ENCODE peak calls at places on chromosome 15, in seven cellular contexts. One of them, this sample, is unnamed.

GRCh38 chr15:43920815-43921214 is 94.0 kb downstream of the WDR76 start:
- DNase-seq in effector CD4-positive, alpha-beta T cell: no peak
- DNase-seq in tibial artery: no peak
- DNase-seq in stimulated activated CD4-positive, alpha-beta T cell treated with anti-CD3 and anti-CD28 coated beads, TNF-alpha, amount 100 ng/mL, for 4 hours: no peak
- DNase-seq in ovary: no peak
- DNase-seq in sciatic nerve: no peak
- DNase-seq in NCI-H82: peak; percentile 30
- DNase-seq in this sample: no peak

GRCh38 chr15:52527196-52527897 is 1.3 kb downstream of the MYO5A start:
- DNase-seq in effector CD4-positive, alpha-beta T cell: no peak
- DNase-seq in tibial artery: no peak
- DNase-seq in stimulated activated CD4-positive, alpha-beta T cell treated with anti-CD3 and anti-CD28 coated beads, TNF-alpha, amount 100 ng/mL, for 4 hours: no peak
- DNase-seq in ovary: no peak
- DNase-seq in sciatic nerve: no peak
- DNase-seq in NCI-H82: no peak
- DNase-seq in this sample: no peak

GRCh38 chr15:28889346-28889745 is 3.6 kb downstream of the APBA2 start:
- DNase-seq in effector CD4-positive, alpha-beta T cell: no peak
- DNase-seq in tibial artery: no peak
- DNase-seq in stimulated activated CD4-positive, alpha-beta T cell treated with anti-CD3 and anti-CD28 coated beads, TNF-alpha, amount 100 ng/mL, for 4 hours: no peak
- DNase-seq in ovary: no peak
- DNase-seq in sciatic nerve: no peak
- DNase-seq in NCI-H82: peak; percentile 11
- DNase-seq in this sample: no peak

GRCh38 chr15:29942144-29942543 is 119.9 kb upstream of the TJP1 start:
- DNase-seq in effector CD4-positive, alpha-beta T cell: no peak
- DNase-seq in tibial artery: no peak
- DNase-seq in stimulated activated CD4-positive, alpha-beta T cell treated with anti-CD3 and anti-CD28 coated beads, TNF-alpha, amount 100 ng/mL, for 4 hours: no peak
- DNase-seq in ovary: no peak
- DNase-seq in sciatic nerve: no peak
- DNase-seq in NCI-H82: peak; percentile 13
- DNase-seq in this sample: no peak

GRCh38 chr15:48486228-48486627 is 155.0 kb downstream of the DUT start:
- DNase-seq in effector CD4-positive, alpha-beta T cell: no peak
- DNase-seq in tibial artery: no peak
- DNase-seq in stimulated activated CD4-positive, alpha-beta T cell treated with anti-CD3 and anti-CD28 coated beads, TNF-alpha, amount 100 ng/mL, for 4 hours: no peak
- DNase-seq in ovary: no peak
- DNase-seq in sciatic nerve: no peak
- DNase-seq in NCI-H82: no peak
- DNase-seq in this sample: no peak

GRCh38 chr15:91199511-91199910 is 99.5 kb downstream of the SV2B start:
- DNase-seq in effector CD4-positive, alpha-beta T cell: no peak
- DNase-seq in tibial artery: no peak
- DNase-seq in stimulated activated CD4-positive, alpha-beta T cell treated with anti-CD3 and anti-CD28 coated beads, TNF-alpha, amount 100 ng/mL, for 4 hours: no peak
- DNase-seq in ovary: no peak
- DNase-seq in sciatic nerve: no peak
- DNase-seq in NCI-H82: no peak
- DNase-seq in this sample: no peak

GRCh38 chr15:66171891-66172290 is 81.7 kb downstream of the MEGF11 start:
- DNase-seq in effector CD4-positive, alpha-beta T cell: no peak
- DNase-seq in tibial artery: no peak
- DNase-seq in stimulated activated CD4-positive, alpha-beta T cell treated with anti-CD3 and anti-CD28 coated beads, TNF-alpha, amount 100 ng/mL, for 4 hours: no peak
- DNase-seq in ovary: no peak
- DNase-seq in sciatic nerve: no peak
- DNase-seq in NCI-H82: peak; percentile 48
- DNase-seq in this sample: no peak

GRCh38 chr15:75815811-75816719 is 27.2 kb upstream of the UBE2Q2 start:
- DNase-seq in effector CD4-positive, alpha-beta T cell: no peak
- DNase-seq in tibial artery: no peak
- DNase-seq in stimulated activated CD4-positive, alpha-beta T cell treated with anti-CD3 and anti-CD28 coated beads, TNF-alpha, amount 100 ng/mL, for 4 hours: no peak
- DNase-seq in ovary: no peak
- DNase-seq in sciatic nerve: no peak
- DNase-seq in NCI-H82: no peak
- DNase-seq in this sample: no peak

GRCh38 chr15:71813723-71814470 is 3.5 kb downstream of the NR2E3 start:
- DNase-seq in effector CD4-positive, alpha-beta T cell: no peak
- DNase-seq in tibial artery: no peak
- DNase-seq in stimulated activated CD4-positive, alpha-beta T cell treated with anti-CD3 and anti-CD28 coated beads, TNF-alpha, amount 100 ng/mL, for 4 hours: no peak
- DNase-seq in ovary: no peak
- DNase-seq in sciatic nerve: no peak
- DNase-seq in NCI-H82: no peak
- DNase-seq in this sample: no peak

GRCh38 chr15:69760263-69760855 is 307.7 kb downstream of the RPLP1 start:
- DNase-seq in effector CD4-positive, alpha-beta T cell: no peak
- DNase-seq in tibial artery: peak; percentile 35
- DNase-seq in stimulated activated CD4-positive, alpha-beta T cell treated with anti-CD3 and anti-CD28 coated beads, TNF-alpha, amount 100 ng/mL, for 4 hours: no peak
- DNase-seq in ovary: no peak
- DNase-seq in sciatic nerve: no peak
- DNase-seq in NCI-H82: no peak
- DNase-seq in this sample: no peak

GRCh38 chr15:67746450-67746849 is 78.9 kb upstream of the SKOR1 start:
- DNase-seq in effector CD4-positive, alpha-beta T cell: no peak
- DNase-seq in tibial artery: no peak
- DNase-seq in stimulated activated CD4-positive, alpha-beta T cell treated with anti-CD3 and anti-CD28 coated beads, TNF-alpha, amount 100 ng/mL, for 4 hours: no peak
- DNase-seq in ovary: no peak
- DNase-seq in sciatic nerve: no peak
- DNase-seq in NCI-H82: no peak
- DNase-seq in this sample: no peak

GRCh38 chr15:40930430-40931299 is 1.5 kb downstream of the DLL4 start:
- DNase-seq in effector CD4-positive, alpha-beta T cell: no peak
- DNase-seq in tibial artery: no peak
- DNase-seq in stimulated activated CD4-positive, alpha-beta T cell treated with anti-CD3 and anti-CD28 coated beads, TNF-alpha, amount 100 ng/mL, for 4 hours: no peak
- DNase-seq in ovary: no peak
- DNase-seq in sciatic nerve: no peak
- DNase-seq in NCI-H82: peak; percentile 77
- DNase-seq in this sample: no peak

GRCh38 chr15:26697913-26698312 is 75.0 kb downstream of the GABRB3 start:
- DNase-seq in effector CD4-positive, alpha-beta T cell: no peak
- DNase-seq in tibial artery: no peak
- DNase-seq in stimulated activated CD4-positive, alpha-beta T cell treated with anti-CD3 and anti-CD28 coated beads, TNF-alpha, amount 100 ng/mL, for 4 hours: no peak
- DNase-seq in ovary: no peak
- DNase-seq in sciatic nerve: no peak
- DNase-seq in NCI-H82: peak; percentile 70
- DNase-seq in this sample: no peak

GRCh38 chr15:57946491-57947048 is 118.9 kb downstream of the ALDH1A2 start:
- DNase-seq in effector CD4-positive, alpha-beta T cell: no peak
- DNase-seq in tibial artery: no peak
- DNase-seq in stimulated activated CD4-positive, alpha-beta T cell treated with anti-CD3 and anti-CD28 coated beads, TNF-alpha, amount 100 ng/mL, for 4 hours: no peak
- DNase-seq in ovary: no peak
- DNase-seq in sciatic nerve: no peak
- DNase-seq in NCI-H82: no peak
- DNase-seq in this sample: no peak

GRCh38 chr15:100297812-100298211 is 44.0 kb downstream of the ADAMTS17 start:
- DNase-seq in effector CD4-positive, alpha-beta T cell: no peak
- DNase-seq in tibial artery: no peak
- DNase-seq in stimulated activated CD4-positive, alpha-beta T cell treated with anti-CD3 and anti-CD28 coated beads, TNF-alpha, amount 100 ng/mL, for 4 hours: no peak
- DNase-seq in ovary: no peak
- DNase-seq in sciatic nerve: no peak
- DNase-seq in NCI-H82: no peak
- DNase-seq in this sample: no peak

GRCh38 chr15:72970965-72971746 is 81.1 kb upstream of the NEO1 start:
- DNase-seq in effector CD4-positive, alpha-beta T cell: no peak
- DNase-seq in tibial artery: no peak
- DNase-seq in stimulated activated CD4-positive, alpha-beta T cell treated with anti-CD3 and anti-CD28 coated beads, TNF-alpha, amount 100 ng/mL, for 4 hours: no peak
- DNase-seq in ovary: no peak
- DNase-seq in sciatic nerve: no peak
- DNase-seq in NCI-H82: peak; percentile 16
- DNase-seq in this sample: no peak

GRCh38 chr15:55858661-55859060 is 115.7 kb upstream of the PRTG start:
- DNase-seq in effector CD4-positive, alpha-beta T cell: no peak
- DNase-seq in tibial artery: no peak
- DNase-seq in stimulated activated CD4-positive, alpha-beta T cell treated with anti-CD3 and anti-CD28 coated beads, TNF-alpha, amount 100 ng/mL, for 4 hours: no peak
- DNase-seq in ovary: no peak
- DNase-seq in sciatic nerve: no peak
- DNase-seq in NCI-H82: no peak
- DNase-seq in this sample: no peak

GRCh38 chr15:80856809-80857377 is 77.7 kb downstream of the CEMIP start:
- DNase-seq in effector CD4-positive, alpha-beta T cell: no peak
- DNase-seq in tibial artery: no peak
- DNase-seq in stimulated activated CD4-positive, alpha-beta T cell treated with anti-CD3 and anti-CD28 coated beads, TNF-alpha, amount 100 ng/mL, for 4 hours: no peak
- DNase-seq in ovary: peak; percentile 44
- DNase-seq in sciatic nerve: no peak
- DNase-seq in NCI-H82: no peak
- DNase-seq in this sample: no peak

GRCh38 chr15:91308209-91308608 is 208.2 kb downstream of the SV2B start:
- DNase-seq in effector CD4-positive, alpha-beta T cell: no peak
- DNase-seq in tibial artery: no peak
- DNase-seq in stimulated activated CD4-positive, alpha-beta T cell treated with anti-CD3 and anti-CD28 coated beads, TNF-alpha, amount 100 ng/mL, for 4 hours: no peak
- DNase-seq in ovary: no peak
- DNase-seq in sciatic nerve: no peak
- DNase-seq in NCI-H82: no peak
- DNase-seq in this sample: no peak

GRCh38 chr15:51751687-51752683 is 588 bp downstream of the TMOD2 start:
- DNase-seq in effector CD4-positive, alpha-beta T cell: no peak
- DNase-seq in tibial artery: no peak
- DNase-seq in stimulated activated CD4-positive, alpha-beta T cell treated with anti-CD3 and anti-CD28 coated beads, TNF-alpha, amount 100 ng/mL, for 4 hours: no peak
- DNase-seq in ovary: peak; percentile 23
- DNase-seq in sciatic nerve: peak; percentile 68
- DNase-seq in NCI-H82: peak; percentile 66
- DNase-seq in this sample: no peak

GRCh38 chr15:99507732-99508571 is 57.8 kb upstream of the MEF2A start:
- DNase-seq in effector CD4-positive, alpha-beta T cell: no peak
- DNase-seq in tibial artery: peak; percentile 41
- DNase-seq in stimulated activated CD4-positive, alpha-beta T cell treated with anti-CD3 and anti-CD28 coated beads, TNF-alpha, amount 100 ng/mL, for 4 hours: no peak
- DNase-seq in ovary: peak; percentile 58
- DNase-seq in sciatic nerve: no peak
- DNase-seq in NCI-H82: no peak
- DNase-seq in this sample: no peak

GRCh38 chr15:87623832-87624231 is 632.7 kb downstream of the NTRK3 start:
- DNase-seq in effector CD4-positive, alpha-beta T cell: no peak
- DNase-seq in tibial artery: no peak
- DNase-seq in stimulated activated CD4-positive, alpha-beta T cell treated with anti-CD3 and anti-CD28 coated beads, TNF-alpha, amount 100 ng/mL, for 4 hours: no peak
- DNase-seq in ovary: no peak
- DNase-seq in sciatic nerve: no peak
- DNase-seq in NCI-H82: peak; percentile 51
- DNase-seq in this sample: no peak

GRCh38 chr15:49624046-49624445 is 3.2 kb downstream of the DTWD1 start:
- DNase-seq in effector CD4-positive, alpha-beta T cell: no peak
- DNase-seq in tibial artery: no peak
- DNase-seq in stimulated activated CD4-positive, alpha-beta T cell treated with anti-CD3 and anti-CD28 coated beads, TNF-alpha, amount 100 ng/mL, for 4 hours: no peak
- DNase-seq in ovary: no peak
- DNase-seq in sciatic nerve: no peak
- DNase-seq in NCI-H82: no peak
- DNase-seq in this sample: no peak

GRCh38 chr15:39998511-39998910 is 40.5 kb downstream of the SRP14 start:
- DNase-seq in effector CD4-positive, alpha-beta T cell: no peak
- DNase-seq in tibial artery: no peak
- DNase-seq in stimulated activated CD4-positive, alpha-beta T cell treated with anti-CD3 and anti-CD28 coated beads, TNF-alpha, amount 100 ng/mL, for 4 hours: no peak
- DNase-seq in ovary: no peak
- DNase-seq in sciatic nerve: no peak
- DNase-seq in NCI-H82: no peak
- DNase-seq in this sample: no peak

GRCh38 chr15:67947254-67948039 is 106.7 kb upstream of the PIAS1 start:
- DNase-seq in effector CD4-positive, alpha-beta T cell: no peak
- DNase-seq in tibial artery: no peak
- DNase-seq in stimulated activated CD4-positive, alpha-beta T cell treated with anti-CD3 and anti-CD28 coated beads, TNF-alpha, amount 100 ng/mL, for 4 hours: no peak
- DNase-seq in ovary: no peak
- DNase-seq in sciatic nerve: no peak
- DNase-seq in NCI-H82: no peak
- DNase-seq in this sample: no peak

GRCh38 chr15:101808201-101808600 is 3.8 kb upstream of the OR4F15 start:
- DNase-seq in effector CD4-positive, alpha-beta T cell: no peak
- DNase-seq in tibial artery: no peak
- DNase-seq in stimulated activated CD4-positive, alpha-beta T cell treated with anti-CD3 and anti-CD28 coated beads, TNF-alpha, amount 100 ng/mL, for 4 hours: no peak
- DNase-seq in ovary: no peak
- DNase-seq in sciatic nerve: no peak
- DNase-seq in NCI-H82: no peak
- DNase-seq in this sample: no peak

GRCh38 chr15:31346367-31347066 is 19.9 kb downstream of the KLF13 start:
- DNase-seq in effector CD4-positive, alpha-beta T cell: no peak
- DNase-seq in tibial artery: no peak
- DNase-seq in stimulated activated CD4-positive, alpha-beta T cell treated with anti-CD3 and anti-CD28 coated beads, TNF-alpha, amount 100 ng/mL, for 4 hours: no peak
- DNase-seq in ovary: no peak
- DNase-seq in sciatic nerve: no peak
- DNase-seq in NCI-H82: no peak
- DNase-seq in this sample: no peak

GRCh38 chr15:67680645-67681044 is 138.1 kb downstream of the MAP2K5 start:
- DNase-seq in effector CD4-positive, alpha-beta T cell: no peak
- DNase-seq in tibial artery: no peak
- DNase-seq in stimulated activated CD4-positive, alpha-beta T cell treated with anti-CD3 and anti-CD28 coated beads, TNF-alpha, amount 100 ng/mL, for 4 hours: no peak
- DNase-seq in ovary: no peak
- DNase-seq in sciatic nerve: no peak
- DNase-seq in NCI-H82: peak; percentile 71
- DNase-seq in this sample: no peak

GRCh38 chr15:42152196-42152920 is 4.1 kb downstream of the PLA2G4F start:
- DNase-seq in effector CD4-positive, alpha-beta T cell: no peak
- DNase-seq in tibial artery: no peak
- DNase-seq in stimulated activated CD4-positive, alpha-beta T cell treated with anti-CD3 and anti-CD28 coated beads, TNF-alpha, amount 100 ng/mL, for 4 hours: no peak
- DNase-seq in ovary: no peak
- DNase-seq in sciatic nerve: peak; percentile 37
- DNase-seq in NCI-H82: no peak
- DNase-seq in this sample: no peak

GRCh38 chr15:53693729-53694533 is 65.5 kb downstream of the WDR72 start:
- DNase-seq in effector CD4-positive, alpha-beta T cell: no peak
- DNase-seq in tibial artery: no peak
- DNase-seq in stimulated activated CD4-positive, alpha-beta T cell treated with anti-CD3 and anti-CD28 coated beads, TNF-alpha, amount 100 ng/mL, for 4 hours: no peak
- DNase-seq in ovary: peak; percentile 58
- DNase-seq in sciatic nerve: peak; percentile 58
- DNase-seq in NCI-H82: no peak
- DNase-seq in this sample: no peak

GRCh38 chr15:51341366-51342248 is at the start of gene GLDN:
- DNase-seq in effector CD4-positive, alpha-beta T cell: no peak
- DNase-seq in tibial artery: peak; percentile 67
- DNase-seq in stimulated activated CD4-positive, alpha-beta T cell treated with anti-CD3 and anti-CD28 coated beads, TNF-alpha, amount 100 ng/mL, for 4 hours: no peak
- DNase-seq in ovary: no peak
- DNase-seq in sciatic nerve: peak; percentile 74
- DNase-seq in NCI-H82: peak; percentile 33
- DNase-seq in this sample: no peak